ENCODE peak calls at places on chromosomes 4 and X, in four cellular contexts. Z is IMR-90, B is breast epithelium, U is left lung. A is an unnamed sample.
A peak's percentile ranks its signal among the peaks of the same experiment; 100 is the strongest.

GRCh38 chr4:56606385-56606784 is 74.7 kb downstream of the HOPX start:
- DNase-seq in Z (no peak), B (no peak), U (no peak), A (no peak)

GRCh38 chr4:6668391-6668790 is 25.3 kb upstream of the S100P start:
- DNase-seq in Z (peak; percentile 80), B (no peak), U (no peak), A (no peak)

GRCh38 chrX:18360867-18361266 is 6.4 kb upstream of the SCML2 start:
- DNase-seq in Z (peak; percentile 12), B (no peak), U (no peak), A (no peak)

GRCh38 chr4:26566027-26566578 is 17.8 kb upstream of the TBC1D19 start:
- DNase-seq in Z (no peak), B (no peak), U (no peak), A (no peak)

GRCh38 chr4:57119054-57119651 is 9.0 kb upstream of the IGFBP7 start:
- DNase-seq in Z (peak; percentile 96), B (no peak), U (peak; percentile 46), A (peak; percentile 55)

GRCh38 chr4:171954650-171955049 is 141.4 kb downstream of the GALNTL6 start:
- DNase-seq in Z (no peak), B (no peak), U (no peak), A (no peak)

GRCh38 chr4:6443035-6444023 is 29.1 kb downstream of the PPP2R2C start:
- DNase-seq in Z (no peak), B (no peak), U (no peak), A (peak; percentile 41)

GRCh38 chr4:168960716-168961115 is 49.3 kb downstream of the CBR4 start:
- DNase-seq in Z (no peak), B (no peak), U (no peak), A (no peak)

GRCh38 chrX:53159184-53159583 is 65.2 kb downstream of the KANTR start:
- DNase-seq in Z (no peak), B (no peak), U (no peak), A (no peak)

GRCh38 chr4:104015680-104016079 is 295.9 kb upstream of the TACR3 start:
- DNase-seq in Z (no peak), B (no peak), U (no peak), A (no peak)

GRCh38 chr4:108779958-108780357 is 17.1 kb upstream of the ETNPPL start:
- DNase-seq in Z (no peak), B (no peak), U (no peak), A (no peak)

GRCh38 chr4:56857601-56858301 is 36.2 kb upstream of the SPINK2 start:
- DNase-seq in Z (no peak), B (no peak), U (no peak), A (no peak)

GRCh38 chr4:3405176-3405575 is 36.6 kb upstream of the HGFAC start:
- DNase-seq in Z (no peak), B (peak; percentile 19), U (no peak), A (no peak)

DNA sequence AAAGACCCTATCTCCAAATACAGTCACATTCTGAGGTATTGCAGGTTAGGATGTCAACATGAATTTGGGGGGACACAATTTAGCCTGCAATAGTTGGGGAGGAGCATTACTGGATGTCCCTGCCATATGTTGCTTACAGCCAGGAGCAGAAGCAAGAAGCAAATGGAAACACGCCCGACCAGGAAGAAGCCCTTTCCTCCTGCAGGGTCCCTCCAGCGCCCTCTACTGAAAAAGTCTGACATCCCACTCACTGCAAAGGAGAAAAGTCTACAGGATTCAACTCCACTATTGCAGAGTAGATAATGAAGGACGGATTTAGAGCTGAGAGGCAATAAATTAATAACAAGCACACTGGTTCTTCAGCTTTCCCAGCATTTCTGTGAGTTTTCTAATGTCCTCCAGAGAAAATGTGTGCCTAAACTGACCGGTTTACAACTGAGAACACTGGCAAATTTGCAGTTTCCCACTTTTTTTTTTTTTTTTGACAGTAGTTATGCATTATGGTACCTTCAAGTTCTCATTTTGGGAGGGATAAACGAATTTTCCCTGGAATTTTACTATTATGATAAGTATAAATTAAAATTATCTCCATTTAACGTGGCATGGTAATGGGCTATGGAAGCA is 31.7 kb downstream of the COQ2 start:
- DNase-seq in Z (peak; percentile 54), B (no peak), U (peak; percentile 76), A (no peak)
- TF ChIP-seq CTCF in Z (peak; percentile 60), B (peak; percentile 34), U (peak; percentile 65), A (peak; percentile 63)

GRCh38 chr4:110484029-110484428 is 8.1 kb downstream of the ENPEP start:
- DNase-seq in Z (no peak), B (no peak), U (no peak), A (no peak)
- H3K4me3 ChIP-seq in Z (no peak overlapping the region), B (no peak overlapping the region), U (no peak overlapping the region), A (no peak overlapping the region)

GRCh38 chr4:110354460-110354859 is 121.5 kb upstream of the ENPEP start:
- DNase-seq in Z (no peak), B (no peak), U (no peak), A (no peak)
- H3K27ac ChIP-seq in Z (no peak overlapping the region), B (no peak overlapping the region), U (no peak overlapping the region), A (no peak overlapping the region)

GRCh38 chr4:87451537-87451936 is 29.2 kb downstream of the NUDT9 start:
- DNase-seq in Z (no peak), B (no peak), U (no peak), A (no peak)
- TF ChIP-seq CTCF in Z (no peak), B (no peak), U (no peak), A (no peak)

DNA sequence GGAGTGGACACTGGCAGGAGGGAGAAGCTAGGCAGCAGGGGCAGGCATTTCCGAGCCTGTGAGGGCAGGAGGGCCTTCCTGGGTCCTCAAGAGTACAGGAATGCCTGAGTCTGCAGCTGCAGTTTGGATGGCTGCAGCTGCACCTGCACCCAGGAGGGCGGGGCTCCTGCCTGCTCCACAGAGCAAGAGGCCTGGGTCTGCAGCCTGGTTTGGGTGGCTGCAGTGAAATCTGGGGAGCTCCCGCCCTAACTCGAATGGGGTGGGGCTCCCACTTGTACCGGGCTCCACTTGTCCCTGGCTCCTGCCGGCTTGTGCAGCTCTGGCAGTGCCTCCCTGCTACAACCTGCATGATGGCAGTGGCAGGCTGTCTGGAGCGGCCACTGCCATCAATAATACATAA is 436.0 kb downstream of the ARHGAP24 start:
- DNase-seq in Z (no peak), B (no peak), U (no peak), A (no peak)
- H3K4me3 ChIP-seq in Z (no peak overlapping the region), B (no peak overlapping the region), U (no peak overlapping the region), A (no peak overlapping the region)

GRCh38 chr4:37627263-37627662 is 58.9 kb downstream of the RELL1 start:
- DNase-seq in Z (no peak), B (no peak), U (no peak), A (no peak)
- H3K27ac ChIP-seq in Z (no peak overlapping the region), B (no peak overlapping the region), U (no peak overlapping the region), A (no peak overlapping the region)

GRCh38 chrX:93422693-93423092 is 250.7 kb downstream of the NAP1L3 start:
- DNase-seq in Z (peak; percentile 1), B (no peak), U (no peak), A (no peak)
- TF ChIP-seq CTCF in Z (peak; percentile 43), B (peak; percentile 38), U (peak; percentile 42), A (peak; percentile 38)

GRCh38 chr4:15781427-15782095 is 3.4 kb downstream of the CD38 start:
- DNase-seq in Z (no peak), B (no peak), U (no peak), A (no peak)
- H3K4me3 ChIP-seq in Z (no peak overlapping the region), B (no peak overlapping the region), U (no peak overlapping the region), A (no peak overlapping the region)

A was measured in upper lobe of right lung.